ENCODE peak calls at places on chromosomes 2 and 18, in six cellular contexts. H is Ammon's horn; T is GM23248; J is central memory CD4-positive, alpha-beta T cell; E is fibroblast of pulmonary artery; Y is retina. C is an unnamed sample.

GRCh38 chr2:238573065-238573778 is 146.5 kb downstream of the ASB1 start:
- DNase-seq in H (no peak), T (no peak), J (no peak), E (no peak), Y (no peak), C (no peak)

GRCh38 chr2:106995560-106995959 is 109.6 kb upstream of the ST6GAL2 start:
- DNase-seq in H (no peak), T (peak), J (no peak), E (peak), Y (no peak), C (no peak)

GRCh38 chr18:52054301-52054700 is 285.7 kb upstream of the DCC start:
- DNase-seq in H (no peak), T (no peak), J (no peak), E (no peak), Y (no peak), C (no peak)

GRCh38 chr18:23077493-23078256 is 57.6 kb upstream of the CABLES1 start:
- DNase-seq in H (no peak), T (no peak), J (no peak), E (peak), Y (no peak), C (no peak)

GRCh38 chr2:129160879-129161278 is 818.6 kb upstream of the RAB6C start:
- DNase-seq in H (no peak), T (no peak), J (no peak), E (no peak), Y (no peak), C (no peak)

GRCh38 chr2:30666307-30666874 is 140.9 kb downstream of the CAPN13 start:
- DNase-seq in H (no peak), T (peak), J (no peak), E (peak), Y (no peak), C (no peak)

GRCh38 chr2:227472265-227473018 is 486 bp downstream of the AGFG1 start:
- DNase-seq in H (peak), T (peak), J (no peak), E (peak), Y (no peak), C (peak)

GRCh38 chr2:236702693-236703092 is 133.1 kb downstream of the ACKR3 start:
- DNase-seq in H (no peak), T (no peak), J (no peak), E (no peak), Y (no peak), C (no peak)

GRCh38 chr2:37985333-37985732 is 60.2 kb downstream of the RMDN2 start:
- DNase-seq in H (no peak), T (peak), J (no peak), E (peak), Y (no peak), C (no peak)

GRCh38 chr2:233800231-233800630 is 22.1 kb downstream of the MROH2A start:
- DNase-seq in H (no peak), T (no peak), J (no peak), E (no peak), Y (no peak), C (no peak)

GRCh38 chr2:197184959-197185586 is 125.5 kb downstream of the ANKRD44 start:
- DNase-seq in H (no peak), T (no peak), J (no peak), E (peak), Y (no peak), C (peak)

GRCh38 chr2:74347747-74348146 is 4.5 kb upstream of the SLC4A5 start:
- DNase-seq in H (no peak), T (no peak), J (no peak), E (no peak), Y (no peak), C (no peak)

GRCh38 chr2:166516712-166517303 is 22.8 kb upstream of the SCN7A start:
- DNase-seq in H (peak), T (peak), J (no peak), E (peak), Y (peak), C (peak)

GRCh38 chr2:190283783-190284182 is 35.8 kb downstream of the HIBCH start:
- DNase-seq in H (no peak), T (peak), J (no peak), E (no peak), Y (no peak), C (no peak)

GRCh38 chr2:138779451-138780440 is at the start of gene NXPH2:
- DNase-seq in H (no peak), T (peak), J (no peak), E (no peak), Y (peak), C (no peak)

GRCh38 chr2:85168984-85169383 is 35.8 kb downstream of the TCF7L1 start:
- DNase-seq in H (no peak), T (no peak), J (no peak), E (no peak), Y (no peak), C (no peak)

GRCh38 chr2:212193066-212193465 is 345.5 kb downstream of the ERBB4 start:
- DNase-seq in H (no peak), T (no peak), J (no peak), E (no peak), Y (no peak), C (no peak)

GRCh38 chr2:65594150-65594549 is 161.8 kb upstream of the SPRED2 start:
- DNase-seq in H (no peak), T (no peak), J (no peak), E (no peak), Y (no peak), C (no peak)

GRCh38 chr2:86476092-86476491 is 34.9 kb downstream of the KDM3A start:
- DNase-seq in H (no peak), T (peak), J (no peak), E (peak), Y (no peak), C (no peak)

GRCh38 chr2:219530048-219530963 is 13.3 kb downstream of the CHPF start:
- DNase-seq in H (peak), T (peak), J (peak), E (peak), Y (peak), C (peak)

GRCh38 chr2:80361904-80362303 is 57.4 kb upstream of the LRRTM1 start:
- DNase-seq in H (no peak), T (no peak), J (no peak), E (no peak), Y (no peak), C (no peak)

C was measured in heart left ventricle.